ENCODE peak calls at places on chromosomes 16 and 17, in five cellular contexts. One of them, this sample, is unnamed.

GRCh38 chr17:61489719-61490490 is 37.7 kb downstream of the TBX4 start:
- DNase-seq in RWPE2: no peak
- DNase-seq in amniotic stem cell: no peak
- DNase-seq in AG08395: no peak
- DNase-seq in AML-193: no peak
- DNase-seq in this sample: no peak

GRCh38 chr17:66947311-66947710 is 17.2 kb upstream of the CACNG4 start:
- DNase-seq in AG08395: no peak
- DNase-seq in RWPE2: peak; percentile 47
- DNase-seq in AML-193: no peak
- DNase-seq in amniotic stem cell: no peak
- DNase-seq in this sample: no peak

GRCh38 chr17:70905796-70906195 is 736.5 kb downstream of the KCNJ2 start:
- DNase-seq in AG08395: peak; percentile 89
- DNase-seq in amniotic stem cell: no peak
- DNase-seq in AML-193: no peak
- DNase-seq in RWPE2: no peak
- DNase-seq in this sample: no peak

GRCh38 chr16:78515421-78515820 is 416.0 kb downstream of the WWOX start:
- DNase-seq in RWPE2: no peak
- DNase-seq in amniotic stem cell: no peak
- DNase-seq in AG08395: no peak
- DNase-seq in AML-193: no peak
- DNase-seq in this sample: no peak

GRCh38 chr17:9472094-9472493 is 103.5 kb downstream of the STX8 start:
- DNase-seq in RWPE2: no peak
- DNase-seq in AML-193: no peak
- DNase-seq in AG08395: no peak
- DNase-seq in amniotic stem cell: no peak
- DNase-seq in this sample: no peak

GRCh38 chr17:6554871-6555330 is 1.5 kb downstream of the PITPNM3 start:
- DNase-seq in amniotic stem cell: no peak
- DNase-seq in RWPE2: no peak
- DNase-seq in AG08395: no peak
- DNase-seq in AML-193: no peak
- DNase-seq in this sample: no peak

GRCh38 chr17:3974138-3974687 is 10.0 kb upstream of the ATP2A3 start:
- DNase-seq in AG08395: no peak
- DNase-seq in AML-193: peak; percentile 18
- DNase-seq in RWPE2: peak; percentile 42
- DNase-seq in amniotic stem cell: no peak
- DNase-seq in this sample: no peak

GRCh38 chr16:81321537-81321936 is 6.8 kb downstream of the GAN start:
- DNase-seq in AG08395: no peak
- DNase-seq in AML-193: no peak
- DNase-seq in amniotic stem cell: no peak
- DNase-seq in RWPE2: no peak
- DNase-seq in this sample: no peak

GRCh38 chr17:4017377-4017776 is 53.1 kb upstream of the ATP2A3 start:
- DNase-seq in AG08395: no peak
- DNase-seq in RWPE2: no peak
- DNase-seq in AML-193: no peak
- DNase-seq in amniotic stem cell: no peak
- DNase-seq in this sample: no peak

GRCh38 chr17:29390856-29391631 is 881 bp downstream of the TAOK1 start:
- DNase-seq in RWPE2: no peak
- DNase-seq in AG08395: no peak
- DNase-seq in AML-193: peak; percentile 84
- DNase-seq in amniotic stem cell: no peak
- DNase-seq in this sample: peak; percentile 14

GRCh38 chr17:63113167-63113566 is 147.1 kb downstream of the TANC2 start:
- DNase-seq in RWPE2: no peak
- DNase-seq in AG08395: no peak
- DNase-seq in amniotic stem cell: no peak
- DNase-seq in AML-193: no peak
- DNase-seq in this sample: no peak

GRCh38 chr16:50708373-50709060 is 15.1 kb downstream of the NOD2 start:
- DNase-seq in AG08395: no peak
- DNase-seq in amniotic stem cell: no peak
- DNase-seq in RWPE2: no peak
- DNase-seq in AML-193: no peak
- DNase-seq in this sample: no peak

GRCh38 chr17:40363480-40363838 is 1.1 kb downstream of the GJD3 start:
- DNase-seq in RWPE2: peak; percentile 60
- DNase-seq in AML-193: no peak
- DNase-seq in amniotic stem cell: no peak
- DNase-seq in AG08395: peak; percentile 23
- DNase-seq in this sample: no peak

GRCh38 chr17:41308251-41308917 is 725 bp downstream of the KRTAP16-1 start:
- DNase-seq in AG08395: peak; percentile 20
- DNase-seq in amniotic stem cell: no peak
- DNase-seq in AML-193: peak; percentile 99
- DNase-seq in RWPE2: no peak
- DNase-seq in this sample: no peak

GRCh38 chr17:59328534-59329095 is 2.8 kb upstream of the YPEL2 start:
- DNase-seq in AML-193: no peak
- DNase-seq in RWPE2: no peak
- DNase-seq in AG08395: no peak
- DNase-seq in amniotic stem cell: no peak
- DNase-seq in this sample: no peak

GRCh38 chr16:89345663-89346150 is 128.2 kb downstream of the ZNF778 start:
- DNase-seq in AML-193: no peak
- DNase-seq in amniotic stem cell: no peak
- DNase-seq in AG08395: no peak
- DNase-seq in RWPE2: no peak
- DNase-seq in this sample: no peak

GRCh38 chr17:18026408-18026776 is 12.6 kb downstream of the ATPAF2 start:
- DNase-seq in amniotic stem cell: no peak
- DNase-seq in AG08395: peak; percentile 87
- DNase-seq in AML-193: no peak
- DNase-seq in RWPE2: no peak
- DNase-seq in this sample: no peak

GRCh38 chr17:9177212-9177611 is 155.9 kb downstream of the NTN1 start:
- DNase-seq in amniotic stem cell: no peak
- DNase-seq in RWPE2: no peak
- DNase-seq in AG08395: no peak
- DNase-seq in AML-193: no peak
- DNase-seq in this sample: no peak

GRCh38 chr17:73292031-73292531 is 19.7 kb downstream of the CDC42EP4 start:
- DNase-seq in amniotic stem cell: no peak
- DNase-seq in RWPE2: peak; percentile 62
- DNase-seq in AML-193: no peak
- DNase-seq in AG08395: peak; percentile 67
- DNase-seq in this sample: no peak

GRCh38 chr17:76927577-76927976 is 59.4 kb downstream of the MGAT5B start:
- DNase-seq in RWPE2: no peak
- DNase-seq in amniotic stem cell: no peak
- DNase-seq in AG08395: no peak
- DNase-seq in AML-193: no peak
- DNase-seq in this sample: no peak

GRCh38 chr16:57592591-57593003 is 35.8 kb upstream of the ADGRG1 start:
- DNase-seq in AG08395: no peak
- DNase-seq in amniotic stem cell: no peak
- DNase-seq in AML-193: peak; percentile 34
- DNase-seq in RWPE2: peak; percentile 36
- DNase-seq in this sample: no peak

GRCh38 chr16:11448796-11449416 is 103.6 kb downstream of the RMI2 start:
- DNase-seq in amniotic stem cell: no peak
- DNase-seq in AG08395: no peak
- DNase-seq in AML-193: no peak
- DNase-seq in RWPE2: no peak
- DNase-seq in this sample: no peak

GRCh38 chr17:13385481-13385907 is 216.2 kb downstream of the HS3ST3A1 start:
- DNase-seq in amniotic stem cell: no peak
- DNase-seq in AG08395: no peak
- DNase-seq in AML-193: peak; percentile 42
- DNase-seq in RWPE2: no peak
- DNase-seq in this sample: no peak

GRCh38 chr16:89775223-89775622 is 41.2 kb downstream of the FANCA start:
- DNase-seq in AG08395: no peak
- DNase-seq in RWPE2: no peak
- DNase-seq in AML-193: no peak
- DNase-seq in amniotic stem cell: no peak
- DNase-seq in this sample: no peak

GRCh38 chr17:30597776-30598288 is 120.6 kb downstream of the GOSR1 start:
- DNase-seq in AG08395: no peak
- DNase-seq in AML-193: no peak
- DNase-seq in amniotic stem cell: no peak
- DNase-seq in RWPE2: no peak
- DNase-seq in this sample: no peak

GRCh38 chr16:19284207-19284606 is 1.3 kb upstream of the CLEC19A start:
- DNase-seq in RWPE2: peak; percentile 76
- DNase-seq in AML-193: no peak
- DNase-seq in AG08395: no peak
- DNase-seq in amniotic stem cell: no peak
- DNase-seq in this sample: no peak

GRCh38 chr17:55242481-55242880 is 22.3 kb upstream of the HLF start:
- DNase-seq in amniotic stem cell: no peak
- DNase-seq in AG08395: no peak
- DNase-seq in AML-193: no peak
- DNase-seq in RWPE2: no peak
- DNase-seq in this sample: no peak

GRCh38 chr17:59745040-59745439 is 37.6 kb downstream of the VMP1 start:
- DNase-seq in RWPE2: no peak
- DNase-seq in AML-193: no peak
- DNase-seq in amniotic stem cell: no peak
- DNase-seq in AG08395: no peak
- DNase-seq in this sample: no peak

GRCh38 chr17:4944554-4945175 is 3.7 kb downstream of the PFN1 start:
- DNase-seq in RWPE2: no peak
- DNase-seq in AG08395: no peak
- DNase-seq in AML-193: no peak
- DNase-seq in amniotic stem cell: no peak
- DNase-seq in this sample: no peak

GRCh38 chr16:69564845-69565610 is 738 bp upstream of the NFAT5 start:
- DNase-seq in AML-193: no peak
- DNase-seq in amniotic stem cell: no peak
- DNase-seq in RWPE2: no peak
- DNase-seq in AG08395: no peak
- DNase-seq in this sample: no peak

GRCh38 chr16:53611151-53611802 is 92.4 kb downstream of the RPGRIP1L start:
- DNase-seq in amniotic stem cell: no peak
- DNase-seq in AG08395: no peak
- DNase-seq in AML-193: no peak
- DNase-seq in RWPE2: no peak
- DNase-seq in this sample: no peak

GRCh38 chr17:68731465-68731864 is 130.3 kb upstream of the FAM20A start:
- DNase-seq in RWPE2: no peak
- DNase-seq in amniotic stem cell: no peak
- DNase-seq in AG08395: no peak
- DNase-seq in AML-193: no peak
- DNase-seq in this sample: no peak

GRCh38 chr17:1997146-1997586 is 28.0 kb downstream of the RTN4RL1 start:
- DNase-seq in AG08395: no peak
- DNase-seq in amniotic stem cell: no peak
- DNase-seq in AML-193: no peak
- DNase-seq in RWPE2: no peak
- DNase-seq in this sample: no peak

GRCh38 chr16:47065766-47066688 is 77.7 kb downstream of the NETO2 start:
- DNase-seq in amniotic stem cell: no peak
- DNase-seq in AML-193: no peak
- DNase-seq in AG08395: no peak
- DNase-seq in RWPE2: no peak
- DNase-seq in this sample: no peak